ENCODE peak calls at places on chromosomes 5 and 9, in five cellular contexts. One of them, this sample, is unnamed.

GRCh38 chr5:17477553-17478265 is 20.3 kb upstream of the TAF11L2 start:
- DNase-seq in central memory CD4-positive, alpha-beta T cell: no peak
- DNase-seq in Jurkat, Clone E6-1: no peak
- DNase-seq in Peyer's patch: no peak
- DNase-seq in iris pigment epithelial cell: no peak
- DNase-seq in this sample: peak; percentile 94

GRCh38 chr5:155726267-155726666 is 600.7 kb upstream of the SGCD start:
- DNase-seq in central memory CD4-positive, alpha-beta T cell: no peak
- DNase-seq in Jurkat, Clone E6-1: no peak
- DNase-seq in Peyer's patch: no peak
- DNase-seq in iris pigment epithelial cell: peak; percentile 24
- DNase-seq in this sample: no peak

GRCh38 chr5:74402553-74402952 is 238.0 kb downstream of the ENC1 start:
- DNase-seq in central memory CD4-positive, alpha-beta T cell: no peak
- DNase-seq in Jurkat, Clone E6-1: no peak
- DNase-seq in Peyer's patch: no peak
- DNase-seq in iris pigment epithelial cell: no peak
- DNase-seq in this sample: no peak

GRCh38 chr5:143041972-143042770 is 272.0 kb downstream of the ARHGAP26 start:
- DNase-seq in central memory CD4-positive, alpha-beta T cell: no peak
- DNase-seq in Jurkat, Clone E6-1: no peak
- DNase-seq in Peyer's patch: no peak
- DNase-seq in iris pigment epithelial cell: peak; percentile 61
- DNase-seq in this sample: peak; percentile 33

GRCh38 chr9:93012998-93013855 is 45.3 kb upstream of the SUSD3 start:
- DNase-seq in central memory CD4-positive, alpha-beta T cell: no peak
- DNase-seq in Jurkat, Clone E6-1: no peak
- DNase-seq in Peyer's patch: peak; percentile 10
- DNase-seq in iris pigment epithelial cell: no peak
- DNase-seq in this sample: no peak

GRCh38 chr9:18543406-18543965 is 69.5 kb downstream of the ADAMTSL1 start:
- DNase-seq in central memory CD4-positive, alpha-beta T cell: no peak
- DNase-seq in Jurkat, Clone E6-1: no peak
- DNase-seq in Peyer's patch: no peak
- DNase-seq in iris pigment epithelial cell: peak; percentile 83
- DNase-seq in this sample: no peak

GRCh38 chr9:125635888-125636287 is 71.1 kb downstream of the MAPKAP1 start:
- DNase-seq in central memory CD4-positive, alpha-beta T cell: no peak
- DNase-seq in Jurkat, Clone E6-1: no peak
- DNase-seq in Peyer's patch: no peak
- DNase-seq in iris pigment epithelial cell: no peak
- DNase-seq in this sample: no peak

GRCh38 chr5:195401-196160 is 4.3 kb downstream of the LRRC14B start:
- DNase-seq in central memory CD4-positive, alpha-beta T cell: no peak
- DNase-seq in Jurkat, Clone E6-1: no peak
- DNase-seq in Peyer's patch: no peak
- DNase-seq in iris pigment epithelial cell: no peak
- DNase-seq in this sample: no peak

GRCh38 chr9:127158995-127159801 is 36.8 kb upstream of the ANGPTL2 start:
- DNase-seq in central memory CD4-positive, alpha-beta T cell: no peak
- DNase-seq in Jurkat, Clone E6-1: no peak
- DNase-seq in Peyer's patch: no peak
- DNase-seq in iris pigment epithelial cell: peak; percentile 87
- DNase-seq in this sample: peak; percentile 48

GRCh38 chr9:134661791-134662142 is 20.2 kb downstream of the COL5A1 start:
- DNase-seq in central memory CD4-positive, alpha-beta T cell: no peak
- DNase-seq in Jurkat, Clone E6-1: no peak
- DNase-seq in Peyer's patch: no peak
- DNase-seq in iris pigment epithelial cell: peak; percentile 73
- DNase-seq in this sample: no peak

GRCh38 chr9:96413312-96414221 is 4.6 kb downstream of the ZNF367 start:
- DNase-seq in central memory CD4-positive, alpha-beta T cell: no peak
- DNase-seq in Jurkat, Clone E6-1: no peak
- DNase-seq in Peyer's patch: peak; percentile 65
- DNase-seq in iris pigment epithelial cell: no peak
- DNase-seq in this sample: no peak

GRCh38 chr5:95352686-95353085 is 38.5 kb upstream of the FAM81B start:
- DNase-seq in central memory CD4-positive, alpha-beta T cell: no peak
- DNase-seq in Jurkat, Clone E6-1: no peak
- DNase-seq in Peyer's patch: no peak
- DNase-seq in iris pigment epithelial cell: no peak
- DNase-seq in this sample: no peak

GRCh38 chr9:12554636-12555035 is 138.5 kb upstream of the TYRP1 start:
- DNase-seq in central memory CD4-positive, alpha-beta T cell: no peak
- DNase-seq in Jurkat, Clone E6-1: peak; percentile 18
- DNase-seq in Peyer's patch: no peak
- DNase-seq in iris pigment epithelial cell: peak; percentile 18
- DNase-seq in this sample: no peak

GRCh38 chr9:123309611-123310010 is 41.2 kb upstream of the STRBP start:
- DNase-seq in central memory CD4-positive, alpha-beta T cell: no peak
- DNase-seq in Jurkat, Clone E6-1: no peak
- DNase-seq in Peyer's patch: no peak
- DNase-seq in iris pigment epithelial cell: no peak
- DNase-seq in this sample: no peak

GRCh38 chr5:129963359-129963758 is 59.1 kb downstream of the CHSY3 start:
- DNase-seq in central memory CD4-positive, alpha-beta T cell: no peak
- DNase-seq in Jurkat, Clone E6-1: no peak
- DNase-seq in Peyer's patch: no peak
- DNase-seq in iris pigment epithelial cell: peak; percentile 89
- DNase-seq in this sample: no peak

GRCh38 chr9:88733651-88734470 is 198.9 kb downstream of the NXNL2 start:
- DNase-seq in central memory CD4-positive, alpha-beta T cell: no peak
- DNase-seq in Jurkat, Clone E6-1: no peak
- DNase-seq in Peyer's patch: no peak
- DNase-seq in iris pigment epithelial cell: peak; percentile 75
- DNase-seq in this sample: no peak

GRCh38 chr5:157914389-157914788 is 55.4 kb upstream of the CLINT1 start:
- DNase-seq in central memory CD4-positive, alpha-beta T cell: no peak
- DNase-seq in Jurkat, Clone E6-1: no peak
- DNase-seq in Peyer's patch: no peak
- DNase-seq in iris pigment epithelial cell: no peak
- DNase-seq in this sample: no peak

GRCh38 chr5:43041669-43042175 is 1.6 kb upstream of the ANXA2R start:
- DNase-seq in central memory CD4-positive, alpha-beta T cell: no peak
- DNase-seq in Jurkat, Clone E6-1: peak; percentile 56
- DNase-seq in Peyer's patch: peak; percentile 65
- DNase-seq in iris pigment epithelial cell: peak; percentile 95
- DNase-seq in this sample: peak; percentile 58

GRCh38 chr9:137339045-137339444 is 37.0 kb upstream of the NRARP start:
- DNase-seq in central memory CD4-positive, alpha-beta T cell: no peak
- DNase-seq in Jurkat, Clone E6-1: no peak
- DNase-seq in Peyer's patch: no peak
- DNase-seq in iris pigment epithelial cell: peak; percentile 22
- DNase-seq in this sample: no peak